ENCODE peak calls at places on chromosomes 12 and 14, in seven cellular contexts. T is ovary, L is A549, R is left ventricle myocardium inferior, W is pancreas, G is GM12865, N is GM06990. F is an unnamed sample.

GRCh38 chr14:74563621-74564159 is 48.3 kb downstream of the LTBP2 start:
- DNase-seq in G (no peak), R (no peak), N (no peak), L (no peak), W (no peak), T (no peak), F (no peak)

GRCh38 chr14:100558226-100558625 is 29.0 kb downstream of the BEGAIN start:
- DNase-seq in W (no peak), R (no peak), T (no peak), G (no peak), L (no peak), N (no peak), F (no peak)

GRCh38 chr12:38892090-38892786 is 13.2 kb downstream of the CPNE8 start:
- DNase-seq in T (no peak), L (peak), N (peak), R (no peak), W (no peak), G (peak), F (peak)

GRCh38 chr14:99273724-99274345 is 1.8 kb upstream of the BCL11B start:
- DNase-seq in N (no peak), G (no peak), W (no peak), L (peak), T (no peak), R (no peak), F (no peak)

GRCh38 chr14:60092516-60092915 is 793 bp downstream of the PCNX4 start:
- DNase-seq in W (no peak), T (no peak), N (peak), L (peak), R (no peak), G (peak), F (no peak)

GRCh38 chr12:96456265-96456974 is 33.0 kb upstream of the CFAP54 start:
- DNase-seq in R (no peak), W (no peak), G (peak), T (no peak), L (no peak), N (peak), F (no peak)

GRCh38 chr14:50335989-50336391 is 23.9 kb downstream of the DMAC2L start:
- DNase-seq in N (no peak), R (peak), W (no peak), G (no peak), T (peak), L (no peak), F (no peak)

GRCh38 chr12:27996761-27997160 is 24.2 kb upstream of the PTHLH start:
- DNase-seq in N (no peak), R (no peak), G (no peak), W (no peak), T (no peak), L (no peak), F (no peak)

GRCh38 chr14:28001002-28001401 is 765.6 kb upstream of the FOXG1 start:
- DNase-seq in G (no peak), N (no peak), R (no peak), T (no peak), W (no peak), L (no peak), F (no peak)

GRCh38 chr12:54689984-54690383 is 41.8 kb upstream of the DCD start:
- DNase-seq in L (peak), G (no peak), T (no peak), R (no peak), W (no peak), N (no peak), F (no peak)

GRCh38 chr12:26971963-26972362 is 33.7 kb downstream of the FGFR1OP2 start:
- DNase-seq in T (no peak), G (peak), N (peak), W (no peak), L (no peak), R (no peak), F (no peak)

GRCh38 chr12:123805119-123805518 is 43.0 kb downstream of the DNAH10 start:
- DNase-seq in G (no peak), T (no peak), R (no peak), W (no peak), L (no peak), N (no peak), F (no peak)

GRCh38 chr12:123799227-123799626 is 37.1 kb downstream of the DNAH10 start:
- DNase-seq in T (no peak), R (no peak), L (no peak), W (no peak), G (no peak), N (no peak), F (no peak)

GRCh38 chr12:123798518-123798917 is 36.4 kb downstream of the DNAH10 start:
- DNase-seq in L (no peak), G (no peak), R (no peak), T (no peak), W (no peak), N (no peak), F (no peak)

GRCh38 chr12:123807002-123807401 is 44.9 kb downstream of the DNAH10 start:
- DNase-seq in N (no peak), G (no peak), W (no peak), R (no peak), T (no peak), L (no peak), F (no peak)

DNA sequence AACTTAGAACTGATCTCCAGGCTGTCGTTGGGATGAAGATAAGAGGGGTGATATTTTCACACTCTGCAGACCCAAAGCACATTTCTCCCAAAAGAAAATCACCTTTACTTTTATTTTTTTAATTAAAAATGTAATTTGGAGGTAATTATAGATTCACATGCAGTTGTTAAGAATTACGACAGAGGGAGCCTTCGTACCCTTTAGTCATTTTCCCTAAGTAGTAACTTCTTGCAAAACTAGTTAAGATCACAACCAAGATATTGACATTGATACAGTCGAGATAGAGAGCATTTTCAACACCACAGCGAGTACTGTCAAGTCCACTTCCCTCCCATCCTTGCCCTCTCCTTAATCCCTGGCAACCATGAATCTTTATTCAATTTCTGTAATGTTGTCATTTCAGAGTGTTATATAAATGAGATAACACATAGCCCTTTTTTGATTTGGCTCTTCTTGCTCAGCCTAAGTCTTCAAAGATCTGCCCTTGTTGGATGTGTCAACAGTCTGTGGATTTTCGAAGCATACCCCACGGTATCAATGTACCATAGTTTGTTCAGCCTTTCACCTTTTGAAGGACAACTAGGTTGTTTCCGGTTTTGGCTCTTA is 39.6 kb downstream of the DNAH10 start:
- DNase-seq in G (peak), T (no peak), R (no peak), L (peak), W (no peak), N (no peak), F (no peak)
- TF ChIP-seq CTCF in G (peak), T (no peak), R (peak), L (peak), W (no peak), N (peak), F (peak)

GRCh38 chr14:65042731-65043372 is 56.2 kb downstream of the FNTB start:
- DNase-seq in R (no peak), G (peak), N (peak), W (no peak), L (no peak), T (no peak), F (no peak)
- TF ChIP-seq CTCF in R (no peak), G (no peak), N (no peak), W (no peak), L (no peak), T (no peak), F (no peak)

GRCh38 chr12:113155641-113156040 is 6.1 kb downstream of the CFAP73 start:
- DNase-seq in L (no peak), T (no peak), G (no peak), N (no peak), W (no peak), R (no peak), F (no peak)

GRCh38 chr12:113154351-113154973 is 4.9 kb downstream of the CFAP73 start:
- DNase-seq in W (no peak), R (no peak), G (no peak), N (no peak), L (peak), T (no peak), F (no peak)

GRCh38 chr12:113157218-113157859 is 7.8 kb downstream of the CFAP73 start:
- DNase-seq in L (no peak), W (no peak), N (no peak), G (no peak), R (no peak), T (no peak), F (no peak)

GRCh38 chr12:113152835-113153814 is 3.6 kb downstream of the CFAP73 start:
- DNase-seq in R (peak), T (no peak), G (peak), W (peak), N (peak), L (peak), F (peak)

GRCh38 chr12:113155060-113155459 is 5.5 kb downstream of the CFAP73 start:
- DNase-seq in T (no peak), R (no peak), L (no peak), W (no peak), G (no peak), N (no peak), F (no peak)
- TF ChIP-seq CTCF in T (no peak), R (no peak), L (no peak), W (no peak), G (no peak), N (no peak), F (no peak)

DNA sequence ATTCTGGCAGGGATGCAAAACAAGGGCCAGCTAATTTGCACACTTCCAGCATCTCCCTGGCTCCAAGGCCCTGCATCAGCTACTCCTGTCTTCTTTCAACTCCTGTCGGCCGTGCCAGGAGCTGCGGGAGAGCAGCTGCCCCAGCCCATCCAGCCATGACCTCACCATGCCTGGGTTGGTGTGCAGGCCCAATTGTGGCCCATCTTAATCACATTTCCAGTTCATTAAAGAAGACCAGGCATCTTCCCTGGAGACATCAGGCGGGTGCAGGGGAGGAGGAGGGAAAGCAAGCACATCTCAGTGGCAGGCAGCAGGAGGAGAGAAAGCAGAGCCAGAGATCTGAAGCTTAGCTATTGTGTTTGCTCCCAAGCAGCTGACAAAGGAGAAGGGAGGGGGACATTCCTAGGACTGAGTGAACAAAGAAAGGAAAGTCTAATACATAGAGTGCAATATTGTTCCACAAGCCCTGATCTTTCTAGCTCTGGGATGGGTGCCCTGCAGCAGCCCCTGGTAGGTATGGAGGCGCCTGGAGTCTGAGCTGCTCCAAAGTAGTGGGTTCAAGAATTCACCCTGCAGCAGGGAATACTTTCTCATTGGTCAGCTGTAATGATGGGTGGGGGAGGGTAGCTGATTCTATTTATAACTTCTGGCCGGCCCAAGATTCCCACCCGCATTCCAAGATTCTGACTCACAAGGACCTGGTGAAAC is 40.1 kb downstream of the VWF start:
- DNase-seq in L (peak), N (no peak), W (no peak), G (no peak), T (no peak), R (no peak), F (no peak)
- TF ChIP-seq CTCF in L (no peak), N (no peak), W (no peak), G (no peak), T (no peak), R (no peak), F (peak)

DNA sequence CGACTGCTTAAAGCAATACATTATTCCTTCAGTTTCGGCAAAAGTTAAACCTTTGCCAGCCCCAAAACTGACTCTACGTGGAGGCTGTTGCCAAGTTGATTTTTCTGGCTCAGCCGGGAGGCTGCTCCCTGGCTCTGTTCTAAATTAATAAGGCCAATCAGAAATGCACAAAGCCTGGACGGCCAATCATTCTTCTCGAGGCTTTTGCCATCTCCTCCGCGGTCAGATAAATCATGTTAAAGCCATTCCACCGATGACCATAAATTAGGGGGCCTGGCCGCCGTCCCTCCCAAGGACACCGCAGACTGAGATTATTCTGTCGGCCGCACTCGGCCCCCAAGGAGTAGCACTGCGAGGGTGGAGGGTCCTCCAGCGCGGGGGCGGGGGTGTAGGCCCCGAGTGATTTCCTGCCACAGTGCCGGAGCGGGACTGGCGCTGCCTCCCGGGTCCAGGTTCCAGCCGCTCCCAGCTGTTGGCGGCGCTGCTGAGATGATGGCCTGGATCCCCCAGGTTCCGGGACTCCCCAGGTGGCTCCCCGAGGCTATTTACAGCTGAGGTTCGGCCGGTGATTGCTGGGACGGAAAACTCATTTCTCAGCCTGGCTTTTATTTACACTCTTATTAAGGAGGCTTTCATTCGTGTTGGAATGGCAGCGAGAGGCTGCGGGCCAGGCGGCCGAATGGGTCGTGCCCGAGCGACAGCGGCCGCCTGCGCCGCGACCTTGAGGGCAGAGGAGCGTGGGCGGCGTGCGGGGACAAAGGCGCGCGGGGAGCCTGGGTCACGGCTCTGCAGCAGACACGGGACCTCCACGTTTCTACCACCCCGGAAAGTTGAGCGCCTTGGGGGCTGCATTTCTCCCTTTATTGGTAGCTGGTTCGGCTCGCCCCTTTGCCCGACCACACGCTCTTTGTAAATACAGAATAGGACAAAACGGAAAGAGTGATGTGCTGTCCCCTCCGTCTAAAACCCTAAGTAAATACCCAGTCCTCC is 165.2 kb downstream of the MON2 start:
- DNase-seq in L (peak), W (peak), N (peak), R (peak), T (peak), G (peak), F (no peak)
- TF ChIP-seq CTCF in L (no peak), W (no peak), N (peak), R (peak), T (no peak), G (peak), F (peak)

GRCh38 chr12:51911788-51912711 is 4.7 kb downstream of the ACVRL1 start:
- DNase-seq in N (no peak), G (no peak), W (no peak), L (no peak), T (no peak), R (no peak), F (no peak)

GRCh38 chr12:51915003-51915625 is 7.8 kb downstream of the ACVRL1 start:
- DNase-seq in G (no peak), T (no peak), W (no peak), L (no peak), R (no peak), N (no peak), F (no peak)

GRCh38 chr12:51914034-51914923 is 7.0 kb downstream of the ACVRL1 start:
- DNase-seq in R (peak), W (no peak), N (no peak), T (no peak), G (no peak), L (no peak), F (no peak)

GRCh38 chr12:51911307-51911706 is 4.0 kb downstream of the ACVRL1 start:
- DNase-seq in G (no peak), R (no peak), T (no peak), L (no peak), N (no peak), W (no peak), F (no peak)

GRCh38 chr12:51913071-51914033 is 6.0 kb downstream of the ACVRL1 start:
- DNase-seq in T (no peak), G (no peak), L (no peak), N (no peak), R (no peak), W (no peak), F (no peak)
- TF ChIP-seq CTCF in T (no peak), G (peak), L (no peak), N (no peak), R (no peak), W (no peak), F (peak)

DNA sequence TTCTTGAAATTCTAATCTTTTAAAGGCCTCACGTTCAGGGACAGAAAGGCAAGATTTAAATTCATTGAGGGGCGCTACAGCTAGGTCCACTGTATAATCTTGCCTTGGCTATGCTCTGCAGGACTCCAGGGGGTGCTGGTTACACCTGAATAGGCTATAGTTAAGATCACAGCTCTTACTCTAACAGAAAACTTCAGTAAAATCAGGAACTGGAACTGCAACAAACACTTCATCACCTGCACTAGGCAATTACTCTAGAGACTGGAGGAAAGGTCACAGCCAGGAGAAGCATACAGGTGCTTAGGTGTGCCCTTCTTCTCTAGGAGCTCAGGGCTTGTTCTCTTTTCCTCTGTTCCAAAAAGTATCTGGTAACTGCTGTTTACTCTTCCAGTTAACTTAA is 20.9 kb downstream of the SLCO1C1 start:
- DNase-seq in G (peak), T (no peak), N (no peak), L (peak), R (no peak), W (no peak), F (no peak)
- TF ChIP-seq CTCF in G (peak), T (no peak), N (no peak), L (no peak), R (no peak), W (no peak), F (no peak)

GRCh38 chr14:45531022-45531421 is 278.0 kb upstream of the MIS18BP1 start:
- DNase-seq in R (no peak), T (no peak), G (no peak), L (no peak), W (no peak), N (no peak), F (no peak)

DNA sequence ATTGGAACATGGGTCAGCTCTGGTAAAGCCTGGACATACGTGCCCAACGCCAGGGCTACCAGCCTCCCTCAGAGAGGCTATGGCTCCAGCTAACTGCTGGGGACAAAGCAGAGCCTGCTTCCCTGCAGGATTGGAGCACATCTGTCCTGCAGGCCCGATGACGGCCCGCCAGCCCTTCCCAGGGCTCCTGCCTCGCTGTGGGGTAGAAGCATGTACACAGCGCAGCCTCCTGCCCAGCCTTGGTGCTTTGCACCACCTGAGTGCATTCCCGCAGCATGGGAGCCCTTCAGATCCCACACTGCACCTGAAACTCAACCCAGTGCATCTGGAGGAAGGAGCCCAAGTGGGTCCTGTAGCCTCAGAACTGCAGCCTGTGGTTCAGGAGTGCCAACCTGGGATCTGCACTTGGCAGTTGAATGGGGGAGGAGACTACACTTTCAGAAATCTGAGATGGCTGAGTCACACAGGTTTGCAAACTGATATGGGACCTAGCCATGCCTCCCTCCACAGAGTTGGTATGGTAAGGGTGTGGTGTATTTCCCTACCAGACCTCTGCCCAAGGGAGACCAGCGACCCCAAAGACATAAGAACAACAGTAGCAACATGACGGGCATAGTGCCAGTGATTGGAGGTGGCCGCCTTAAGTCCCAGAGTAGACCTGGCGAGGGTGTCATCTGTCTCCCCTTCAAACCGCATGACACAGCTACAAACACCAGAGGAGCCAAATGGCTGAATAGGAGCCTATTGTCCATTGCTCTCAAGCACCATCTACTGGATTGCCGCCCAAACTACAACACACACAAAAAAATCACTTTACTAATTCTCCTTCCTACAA is 273.9 kb upstream of the MIS18BP1 start:
- DNase-seq in T (no peak), W (no peak), R (no peak), L (peak), N (no peak), G (peak), F (peak)
- TF ChIP-seq CTCF in T (no peak), W (peak), R (peak), L (peak), N (peak), G (peak), F (peak)

F was measured in epithelial cell of proximal tubule.